ENCODE peak calls at places on chromosomes 5 and 9, in five cellular contexts. P, E, I, F and D are unnamed samples.

GRCh38 chr5:113552620-113553019 is 39.1 kb downstream of the YTHDC2 start:
- DNase-seq in P (no peak), E (no peak), I (no peak), F (no peak), D (no peak)

GRCh38 chr5:179209359-179210150 is 135.7 kb downstream of the ADAMTS2 start:
- DNase-seq in P (no peak), E (no peak), I (no peak), F (no peak), D (no peak)

GRCh38 chr5:34957857-34958690 is 28.7 kb downstream of the DNAJC21 start:
- DNase-seq in P (no peak), E (peak), I (no peak), F (peak), D (no peak)

GRCh38 chr9:131282688-131283422 is 6.5 kb upstream of the FAM78A start:
- DNase-seq in P (no peak), E (no peak), I (no peak), F (no peak), D (peak)

GRCh38 chr9:131641618-131642495 is 96.5 kb downstream of the PRRT1B start:
- DNase-seq in P (no peak), E (no peak), I (no peak), F (peak), D (no peak)

GRCh38 chr9:83034587-83034986 is 28.4 kb downstream of the RASEF start:
- DNase-seq in P (no peak), E (no peak), I (no peak), F (no peak), D (no peak)

GRCh38 chr9:125161284-125161918 is 18.1 kb upstream of the SCAI start:
- DNase-seq in P (peak), E (no peak), I (no peak), F (no peak), D (no peak)

GRCh38 chr9:18382243-18382642 is 91.7 kb upstream of the ADAMTSL1 start:
- DNase-seq in P (no peak), E (no peak), I (no peak), F (no peak), D (no peak)

GRCh38 chr9:6703898-6704639 is 53.7 kb upstream of the KDM4C start:
- DNase-seq in P (peak), E (peak), I (no peak), F (peak), D (peak)

GRCh38 chr9:503881-504852 is 289.5 kb downstream of the DOCK8 start:
- DNase-seq in P (peak), E (peak), I (no peak), F (peak), D (peak)

GRCh38 chr5:376951-377325 is 55.4 kb downstream of the AHRR start:
- DNase-seq in P (no peak), E (no peak), I (peak), F (no peak), D (peak)

DNA sequence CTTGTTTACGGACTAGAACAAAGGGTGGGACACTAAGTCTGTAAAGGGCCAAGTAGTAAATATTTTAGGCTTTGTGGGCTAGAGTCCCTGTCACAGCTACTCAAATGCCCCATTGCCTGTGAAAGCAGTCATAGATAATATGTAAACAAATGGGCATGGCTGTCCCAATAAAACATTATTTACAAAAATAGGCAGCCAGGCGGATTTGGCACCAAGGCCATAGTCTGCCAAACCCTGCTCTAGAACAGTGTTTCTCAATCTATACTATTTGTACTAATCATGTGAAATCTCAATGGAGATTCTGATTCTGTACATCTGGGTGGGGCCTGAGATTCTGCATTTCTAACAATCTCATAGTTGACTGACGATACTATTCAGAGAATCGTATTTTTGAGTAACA is 92.0 kb downstream of the RFX3 start:
- DNase-seq in P (no peak), E (no peak), I (no peak), F (no peak), D (no peak)
- H3K4me3 ChIP-seq in P (no peak), E (no peak), I (no peak), F (no peak), D (no peak)

DNA sequence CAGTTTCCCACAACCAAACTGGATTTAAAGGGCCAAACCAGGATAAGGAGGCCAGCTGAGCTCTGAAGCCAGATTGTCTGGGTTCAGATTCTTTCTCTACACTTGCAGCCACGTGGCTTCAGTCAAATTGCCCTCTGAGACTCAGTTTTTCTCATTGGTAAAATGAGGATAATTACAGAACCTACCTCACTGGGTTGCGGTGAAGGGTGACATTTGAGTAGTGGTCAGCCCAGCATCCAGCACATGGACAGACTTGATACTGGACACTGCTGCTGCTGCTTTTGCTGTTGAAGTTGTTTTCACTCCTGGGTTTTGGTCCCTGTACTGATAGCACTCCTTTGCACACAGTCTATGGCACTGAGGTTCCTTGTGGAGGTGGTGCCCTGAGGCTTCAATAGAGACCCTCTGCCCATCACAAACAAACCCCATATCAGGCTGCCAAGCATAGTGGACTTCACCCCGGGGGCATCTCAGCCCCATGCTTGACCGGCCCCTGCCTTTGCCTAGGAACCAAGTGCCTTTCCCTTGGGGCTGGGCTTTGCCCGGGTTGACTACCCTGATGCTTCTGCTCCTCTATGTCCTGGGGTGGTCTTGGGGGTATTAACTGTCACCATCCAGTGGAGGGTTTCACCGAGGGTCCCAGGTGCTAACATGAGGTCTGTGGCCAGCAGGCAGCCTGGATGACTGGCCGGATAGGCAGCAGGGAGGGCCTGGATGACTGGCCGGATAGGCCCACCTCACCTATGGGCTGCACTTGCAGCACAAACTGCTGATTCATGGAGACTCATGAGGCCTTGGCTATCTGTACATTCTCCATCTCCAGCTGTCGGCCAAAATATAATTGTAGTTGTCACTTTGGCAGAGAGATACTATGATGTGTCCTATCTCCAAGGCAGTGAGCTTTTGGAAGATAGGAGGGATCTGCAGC is 25.9 kb upstream of the CDKN2AIPNL start:
- DNase-seq in P (no peak), E (no peak), I (no peak), F (no peak), D (no peak)
- TF ChIP-seq POLR2A in P (no peak), E (peak), I (no peak), F (no peak), D (no peak)

GRCh38 chr5:36363101-36363500 is 61.4 kb upstream of the RANBP3L start:
- DNase-seq in P (no peak), E (no peak), I (no peak), F (no peak), D (no peak)
- TF ChIP-seq CTCF in P (no peak), E (no peak), I (no peak), F (no peak), D (no peak)

DNA sequence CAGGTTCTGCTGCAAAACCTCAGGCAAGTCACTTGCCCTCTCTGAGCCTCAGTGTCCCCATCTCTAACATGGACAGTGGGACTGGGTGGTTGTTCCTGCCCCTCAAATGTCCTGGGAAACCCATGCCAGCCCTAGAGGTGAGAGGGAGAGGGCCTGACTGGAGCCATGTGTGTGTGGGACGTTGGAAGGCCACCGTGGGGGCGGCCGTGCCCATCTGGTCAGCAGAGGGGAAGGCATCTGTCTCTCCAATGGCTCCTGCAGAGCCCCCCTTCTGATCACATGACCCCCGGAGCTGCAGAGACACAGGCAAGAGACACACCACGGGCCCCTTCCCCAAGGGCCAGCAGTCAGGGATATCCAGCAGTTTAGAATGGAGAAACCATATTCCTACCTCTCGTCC is 1.7 kb downstream of the DNM1 start:
- DNase-seq in P (no peak), E (no peak), I (no peak), F (no peak), D (no peak)
- H3K4me3 ChIP-seq in P (no peak), E (no peak), I (peak), F (no peak), D (no peak)

GRCh38 chr9:133916159-133916541 is 76.0 kb downstream of the VAV2 start:
- DNase-seq in P (no peak), E (peak), I (no peak), F (no peak), D (no peak)

GRCh38 chr9:133913571-133914369 is 78.4 kb downstream of the VAV2 start:
- DNase-seq in P (no peak), E (no peak), I (no peak), F (no peak), D (no peak)

GRCh38 chr9:133915534-133916158 is 76.5 kb downstream of the VAV2 start:
- DNase-seq in P (no peak), E (no peak), I (no peak), F (no peak), D (no peak)

GRCh38 chr9:133917407-133917806 is 74.7 kb downstream of the VAV2 start:
- DNase-seq in P (no peak), E (no peak), I (no peak), F (no peak), D (peak)

DNA sequence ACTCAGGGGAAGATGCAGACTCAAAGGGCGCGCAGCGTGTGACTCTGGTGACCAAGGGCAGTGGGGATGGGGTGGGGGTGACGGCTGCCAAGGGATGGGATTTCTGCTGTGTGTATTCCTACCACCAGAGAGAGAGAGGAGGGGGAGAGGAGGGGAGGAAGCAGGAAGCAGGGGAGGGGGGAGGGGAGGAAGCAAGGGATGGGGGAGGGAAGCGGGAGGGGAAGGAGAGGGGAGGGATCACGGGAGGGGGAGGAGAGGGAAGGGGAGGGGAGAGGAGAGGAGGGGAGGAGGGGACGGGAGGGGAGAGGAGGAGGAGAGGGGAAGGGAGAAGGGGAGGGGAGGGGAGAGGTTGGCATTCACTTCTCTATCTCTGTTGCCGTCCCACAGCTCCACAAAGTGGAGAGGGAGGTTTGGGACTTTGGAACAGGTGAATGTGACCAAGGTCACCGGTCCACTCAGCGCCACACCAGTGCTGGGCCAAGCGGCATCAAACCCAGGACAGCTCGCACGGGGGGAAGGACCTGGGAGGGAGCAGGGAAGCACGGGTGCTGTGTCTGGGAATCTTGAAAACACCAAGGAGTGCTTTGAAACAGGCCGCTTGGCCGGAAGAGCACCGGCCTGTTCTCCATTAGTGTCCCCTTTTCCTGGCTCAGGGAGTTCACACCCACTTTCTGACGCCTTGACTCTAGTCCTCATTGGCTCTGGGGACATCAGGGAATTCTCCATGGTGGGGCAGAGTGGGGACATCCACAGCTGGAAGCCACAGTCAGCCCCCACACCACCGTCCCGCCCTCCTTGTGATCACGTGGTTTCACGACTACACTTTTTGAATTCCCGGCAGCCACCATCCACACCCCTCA is 77.4 kb downstream of the VAV2 start:
- DNase-seq in P (no peak), E (peak), I (no peak), F (no peak), D (no peak)
- TF ChIP-seq POLR2A in P (no peak), E (no peak), I (no peak), F (no peak), D (no peak)

GRCh38 chr5:107875834-107876233 is 205.1 kb upstream of the EFNA5 start:
- DNase-seq in P (peak), E (no peak), I (no peak), F (peak), D (no peak)
- TF ChIP-seq CTCF in P (no peak), E (no peak), I (no peak), F (peak), D (no peak)

DNA sequence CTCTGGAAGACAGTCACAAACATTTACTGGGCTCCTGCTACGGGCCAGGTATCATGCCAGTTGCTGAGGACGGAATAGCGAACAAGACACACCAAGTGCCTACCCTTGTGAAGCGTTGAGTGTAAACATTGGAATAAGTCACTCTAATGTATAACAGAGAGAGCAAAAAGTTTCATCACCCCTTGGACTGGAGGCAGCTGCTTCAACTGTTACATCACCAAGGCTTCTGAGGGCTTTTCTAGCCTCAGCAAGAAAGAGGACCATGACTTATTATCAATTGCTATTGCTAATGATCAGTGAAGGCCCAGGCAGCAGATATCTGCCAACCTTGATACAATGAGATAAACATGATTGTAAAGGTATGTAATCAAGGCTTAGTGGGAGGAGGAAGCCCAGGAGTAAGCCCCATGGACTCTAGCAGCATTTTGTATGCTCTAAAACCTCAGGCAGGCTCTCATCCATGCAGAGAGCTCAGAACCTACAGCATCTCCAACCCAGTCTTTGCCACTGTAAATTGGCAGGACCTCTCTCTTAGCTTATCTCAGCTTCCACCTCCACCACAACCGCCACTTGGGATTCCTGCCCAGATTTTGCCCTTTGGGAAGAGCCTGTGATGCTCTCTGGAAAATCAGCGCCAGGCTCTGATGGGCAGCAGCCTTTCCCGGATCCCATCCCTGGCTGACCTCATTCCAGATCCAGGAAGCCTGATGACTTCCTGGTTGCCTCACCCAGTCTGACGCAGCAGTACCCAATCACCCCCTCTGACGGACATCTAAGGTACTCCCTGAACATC is 54.5 kb downstream of the ADAM19 start:
- DNase-seq in P (no peak), E (no peak), I (no peak), F (peak), D (peak)
- H3K4me3 ChIP-seq in P (no peak), E (no peak), I (no peak), F (no peak), D (no peak)

DNA sequence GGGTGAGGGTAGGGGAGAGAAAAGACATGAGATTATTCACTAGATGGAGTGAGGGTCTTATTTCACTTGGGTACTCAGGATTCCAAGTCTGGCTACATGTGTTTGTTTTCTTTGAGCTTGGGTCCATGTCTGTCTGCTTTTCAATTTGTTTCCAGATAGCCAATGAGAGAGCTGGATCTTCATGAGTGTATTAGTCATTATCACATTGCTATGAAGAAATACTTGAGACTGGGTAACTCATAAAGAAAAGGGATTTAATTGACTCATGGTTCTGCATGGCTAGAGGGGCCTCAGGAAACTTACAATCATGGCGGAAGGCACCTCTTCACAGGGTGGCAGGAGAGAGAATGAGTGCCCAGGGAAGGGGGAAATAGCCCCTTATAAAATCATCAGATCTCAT is 196.8 kb upstream of the TRIM32 start:
- DNase-seq in P (no peak), E (no peak), I (no peak), F (no peak), D (no peak)
- TF ChIP-seq POLR2A in P (no peak), E (no peak), I (no peak), F (no peak), D (no peak)

GRCh38 chr5:132003170-132003744 is 8.2 kb downstream of the ACSL6 start:
- DNase-seq in P (no peak), E (peak), I (no peak), F (no peak), D (no peak)
- TF ChIP-seq CTCF in P (no peak), E (no peak), I (no peak), F (no peak), D (no peak)

GRCh38 chr5:123802298-123802951 is 290.4 kb downstream of the CSNK1G3 start:
- DNase-seq in P (no peak), E (no peak), I (no peak), F (no peak), D (no peak)
- H3K4me3 ChIP-seq in P (no peak), E (no peak), I (no peak), F (no peak), D (no peak)